ENCODE peak calls at places on chromosomes 4 and X, in four cellular contexts. W is uterus; K is CD8-positive, alpha-beta T cell; Z is AG04450. X is an unnamed sample.

GRCh38 chrX:109890910-109891502 is 111.9 kb upstream of the TMEM164 start:
- DNase-seq in W (peak), K (peak), Z (no peak), X (peak)

GRCh38 chr4:71417150-71417549 is 78.3 kb downstream of the SLC4A4 start:
- DNase-seq in W (no peak), K (no peak), Z (no peak), X (no peak)

GRCh38 chr4:107037188-107037587 is 1.1 kb upstream of the DKK2 start:
- DNase-seq in W (peak), K (no peak), Z (no peak), X (peak)

GRCh38 chrX:49204709-49205108 is 4.7 kb upstream of the SYP start:
- DNase-seq in W (no peak), K (no peak), Z (no peak), X (no peak)

GRCh38 chr4:4492161-4492847 is 49.5 kb downstream of the STX18 start:
- DNase-seq in W (no peak), K (no peak), Z (no peak), X (peak)

GRCh38 chr4:139950568-139950967 is 203.4 kb downstream of the MAML3 start:
- DNase-seq in W (no peak), K (no peak), Z (no peak), X (no peak)

GRCh38 chr4:183407635-183408463 is 36.6 kb upstream of the CDKN2AIP start:
- DNase-seq in W (no peak), K (no peak), Z (no peak), X (no peak)

GRCh38 chrX:3244203-3244743 is 102.2 kb downstream of the MXRA5 start:
- DNase-seq in W (no peak), K (no peak), Z (peak), X (peak)

GRCh38 chr4:10457255-10457801 is at the start of gene ZNF518B:
- DNase-seq in W (peak), K (peak), Z (no peak), X (peak)

GRCh38 chr4:8083086-8083825 is 75.4 kb downstream of the ABLIM2 start:
- DNase-seq in W (no peak), K (no peak), Z (no peak), X (no peak)

GRCh38 chrX:123731258-123731986 is 1.4 kb downstream of the THOC2 start:
- DNase-seq in W (no peak), K (no peak), Z (no peak), X (peak)

GRCh38 chr4:67201334-67201733 is 344.0 kb downstream of the CENPC start:
- DNase-seq in W (no peak), K (no peak), Z (no peak), X (no peak)

GRCh38 chrX:47619486-47620302 is at the start of gene SYN1:
- DNase-seq in W (peak), K (peak), Z (peak), X (peak)
- H3K4me3 ChIP-seq in W (no peak), K (peak), Z (peak), X (peak)

GRCh38 chrX:38305971-38306370 is 21.3 kb downstream of the RPGR start:
- DNase-seq in W (no peak), K (no peak), Z (no peak), X (no peak)

DNA sequence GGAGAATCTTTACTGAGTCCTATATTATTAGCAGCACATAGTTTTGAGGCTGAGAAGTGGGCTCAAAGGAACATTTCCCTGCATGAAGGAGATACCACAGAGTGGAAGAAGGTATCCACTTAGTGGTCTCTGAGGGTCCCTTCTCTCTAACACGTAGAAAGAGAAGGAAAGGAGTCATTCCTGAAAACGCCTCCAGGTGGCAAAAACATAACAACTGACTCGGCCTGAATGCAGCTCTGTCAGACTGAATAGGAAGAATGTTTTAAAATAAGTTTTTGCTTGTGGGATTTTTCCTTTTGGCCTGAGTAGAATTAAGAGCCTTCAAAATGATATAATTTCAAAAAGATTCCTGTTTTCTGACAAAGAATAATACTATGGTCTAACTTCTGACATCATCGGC is 23.3 kb downstream of the RPGR start:
- DNase-seq in W (no peak), K (no peak), Z (no peak), X (peak)
- TF ChIP-seq CTCF in W (peak), K (no peak), Z (peak), X (peak)

GRCh38 chr4:41881931-41882621 is 53.2 kb upstream of the TMEM33 start:
- DNase-seq in W (no peak), K (no peak), Z (no peak), X (no peak)
- H3K4me3 ChIP-seq in W (peak), K (peak), Z (no peak), X (peak)

GRCh38 chr4:77877167-77877566 is 14.5 kb downstream of the MRPL1 start:
- DNase-seq in W (no peak), K (no peak), Z (no peak), X (no peak)

GRCh38 chr4:77878176-77878575 is 15.5 kb downstream of the MRPL1 start:
- DNase-seq in W (no peak), K (no peak), Z (no peak), X (no peak)

GRCh38 chr4:77877771-77878170 is 15.1 kb downstream of the MRPL1 start:
- DNase-seq in W (no peak), K (no peak), Z (no peak), X (no peak)

DNA sequence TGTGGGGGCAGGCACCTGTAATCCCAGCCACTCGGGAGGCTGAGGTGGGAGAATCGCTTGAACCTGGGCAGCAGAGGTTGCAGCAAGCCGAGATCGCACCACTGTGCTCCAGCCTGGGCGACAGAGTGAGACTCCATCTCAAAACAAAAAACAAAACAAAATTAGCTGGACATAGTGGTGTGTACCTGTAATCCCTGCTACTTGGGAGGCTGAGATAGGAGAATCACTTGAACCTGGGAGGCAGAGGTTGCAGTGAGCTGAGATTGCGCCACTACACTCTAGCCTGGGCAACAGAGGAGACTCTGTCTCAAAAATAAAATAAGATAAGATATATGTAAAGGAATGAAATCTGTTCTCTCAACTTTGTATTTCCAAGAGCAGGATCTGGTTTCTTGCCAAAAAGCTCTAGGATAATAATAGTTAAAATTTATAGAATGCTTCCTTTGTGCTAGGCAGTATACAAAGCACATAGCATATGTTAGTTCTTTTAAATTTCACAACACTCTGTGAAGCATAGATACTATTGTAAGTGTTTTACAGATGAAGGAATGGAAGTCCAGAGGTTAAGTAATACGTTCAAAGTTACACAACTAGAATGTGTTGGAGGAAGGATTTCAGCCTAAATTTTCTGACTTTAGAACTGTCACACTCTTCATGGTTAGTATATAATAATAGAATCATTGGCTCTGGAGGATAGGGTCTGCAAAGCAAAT is 10.2 kb downstream of the MRPL1 start:
- DNase-seq in W (no peak), K (no peak), Z (no peak), X (no peak)
- TF ChIP-seq CTCF in W (no peak), K (no peak), Z (no peak), X (no peak)

DNA sequence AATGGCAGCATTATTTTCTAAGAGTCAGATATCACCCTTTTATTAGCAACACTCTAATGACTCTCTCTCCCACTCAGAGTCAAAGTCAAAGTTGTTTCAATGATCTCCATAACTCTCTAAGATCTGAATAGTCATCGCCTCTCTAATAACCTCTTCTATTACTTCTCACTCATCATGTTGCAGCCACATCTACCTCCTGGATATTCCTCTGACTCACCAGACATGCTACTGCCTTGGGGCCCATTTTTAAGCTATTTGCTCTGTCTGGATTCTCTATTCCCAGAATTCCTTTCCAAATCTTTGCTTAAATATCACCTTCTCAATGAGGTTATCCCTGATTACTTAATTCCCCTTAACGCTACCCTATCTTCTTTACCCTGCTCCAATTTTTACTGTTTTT is 391.8 kb upstream of the MAGEB16 start:
- DNase-seq in W (no peak), K (no peak), Z (no peak), X (no peak)
- H3K4me3 ChIP-seq in W (no peak), K (no peak), Z (no peak), X (no peak)

DNA sequence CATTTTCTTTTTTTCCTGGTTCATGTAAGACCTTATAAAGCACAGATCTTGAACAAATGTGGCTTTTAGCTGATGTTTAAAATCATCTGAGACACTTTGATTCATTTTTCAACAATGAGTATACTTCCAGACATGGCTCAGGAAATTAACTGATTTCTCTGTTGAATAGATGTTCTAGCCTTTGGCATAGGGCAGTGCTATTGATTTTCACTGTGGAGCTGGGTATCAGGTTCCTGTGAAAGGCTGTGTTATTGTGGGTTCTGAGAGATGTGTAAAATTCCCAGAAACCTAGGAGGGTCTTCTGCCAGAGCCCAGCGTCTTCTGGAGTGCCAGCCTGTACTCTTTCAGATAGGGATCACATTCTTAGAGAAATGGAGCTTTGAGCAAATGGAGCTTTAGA is 278.9 kb downstream of the EPHA5 start:
- DNase-seq in W (no peak), K (no peak), Z (no peak), X (no peak)
- TF ChIP-seq CTCF in W (no peak), K (no peak), Z (no peak), X (no peak)

GRCh38 chr4:152735302-152735917 is 44.1 kb downstream of the TIGD4 start:
- DNase-seq in W (no peak), K (no peak), Z (no peak), X (peak)
- H3K4me3 ChIP-seq in W (no peak), K (no peak), Z (no peak), X (no peak)

GRCh38 chr4:16914208-16914607 is 15.8 kb upstream of the LDB2 start:
- DNase-seq in W (no peak), K (no peak), Z (no peak), X (peak)
- TF ChIP-seq CTCF in W (peak), K (no peak), Z (peak), X (peak)

GRCh38 chrX:71111851-71112468 is 583 bp upstream of the IL2RG start:
- DNase-seq in W (no peak), K (no peak), Z (no peak), X (no peak)

GRCh38 chrX:71107245-71107644 is 705 bp upstream of the CXorf65 start:
- DNase-seq in W (no peak), K (no peak), Z (no peak), X (no peak)

GRCh38 chrX:71107762-71108360 is 1.3 kb upstream of the CXorf65 start:
- DNase-seq in W (no peak), K (peak), Z (no peak), X (no peak)

GRCh38 chrX:71106427-71106826 is at the start of gene CXorf65:
- DNase-seq in W (no peak), K (no peak), Z (no peak), X (no peak)

GRCh38 chrX:71111141-71111843 is at the start of gene IL2RG:
- DNase-seq in W (no peak), K (peak), Z (no peak), X (no peak)
- H3K4me3 ChIP-seq in W (no peak), K (peak), Z (no peak), X (no peak)